ENCODE peak calls at places on chromosomes 2 and 18, in nine cellular contexts. L, P, N, C, S, G, Q, F and B are unnamed samples.

GRCh38 chr2:187383043-187383800 is 64.8 kb downstream of the CALCRL start:
- DNase-seq in N (no peak), C (no peak), Q (no peak), L (no peak), P (no peak), S (no peak), G (no peak), F (no peak), B (no peak)

GRCh38 chr18:31892936-31893335 is 50.0 kb downstream of the TRAPPC8 start:
- DNase-seq in C (no peak), Q (no peak), P (no peak), N (no peak), L (no peak), G (no peak), S (no peak), F (no peak), B (no peak)

GRCh38 chr2:85765081-85765731 is 11.4 kb downstream of the ATOH8 start:
- DNase-seq in C (peak; percentile 82), L (no peak), F (peak; percentile 83), G (no peak), N (no peak), S (no peak), P (peak; percentile 24), Q (peak; percentile 54), B (no peak)

GRCh38 chr2:25582079-25582830 is 91.1 kb downstream of the DTNB start:
- DNase-seq in F (no peak), C (no peak), S (no peak), P (no peak), G (no peak), N (no peak), Q (no peak), L (no peak), B (no peak)

GRCh38 chr2:233365861-233366520 is 11.7 kb downstream of the DGKD start:
- DNase-seq in P (no peak), N (no peak), G (no peak), C (no peak), S (no peak), F (no peak), L (peak; percentile 34), Q (no peak), B (no peak)

GRCh38 chr18:27609221-27609620 is 424.1 kb upstream of the CHST9 start:
- DNase-seq in Q (no peak), C (no peak), P (no peak), L (no peak), N (no peak), G (no peak), S (no peak), F (no peak), B (no peak)

GRCh38 chr2:27735263-27735904 is 36.1 kb upstream of the MRPL33 start:
- DNase-seq in L (peak; percentile 80), P (peak; percentile 81), S (peak; percentile 94), N (no peak), C (peak; percentile 91), F (peak; percentile 69), G (no peak), Q (peak; percentile 59), B (no peak)

GRCh38 chr2:819121-819520 is 131.5 kb upstream of the SNTG2 start:
- DNase-seq in Q (no peak), F (no peak), L (no peak), C (no peak), P (no peak), G (no peak), N (no peak), S (no peak), B (no peak)

GRCh38 chr2:71790261-71791038 is 337.1 kb downstream of the DYSF start:
- DNase-seq in L (no peak), Q (peak; percentile 31), C (peak; percentile 34), N (no peak), S (no peak), F (no peak), P (no peak), G (no peak), B (no peak)

GRCh38 chr2:111071480-111072143 is 49.1 kb upstream of the BCL2L11 start:
- DNase-seq in N (peak; percentile 5), Q (no peak), P (peak; percentile 33), L (no peak), C (no peak), F (no peak), G (peak; percentile 28), S (no peak), B (peak; percentile 93)

GRCh38 chr2:197356136-197356535 is 45.6 kb upstream of the ANKRD44 start:
- DNase-seq in N (no peak), Q (no peak), L (no peak), G (no peak), F (no peak), C (peak; percentile 65), S (no peak), P (no peak), B (no peak)

GRCh38 chr2:231708773-231709635 is 679 bp downstream of the PTMA start:
- DNase-seq in G (no peak), L (no peak), P (peak; percentile 31), F (peak; percentile 62), S (peak; percentile 87), N (no peak), C (peak; percentile 61), Q (peak; percentile 66), B (no peak)

GRCh38 chr18:77114564-77115391 is 17.8 kb downstream of the MBP start:
- DNase-seq in S (peak; percentile 94), P (peak; percentile 97), G (peak; percentile 65), Q (no peak), C (peak; percentile 74), N (peak; percentile 97), L (peak; percentile 97), F (no peak), B (peak; percentile 89)

GRCh38 chr2:184119920-184120820 is 478.2 kb upstream of the ZNF804A start:
- DNase-seq in S (no peak), F (no peak), P (no peak), Q (no peak), G (no peak), L (no peak), C (no peak), N (no peak), B (no peak)

GRCh38 chr2:38685116-38685735 is 19.3 kb downstream of the GALM start:
- DNase-seq in L (no peak), S (no peak), Q (no peak), F (no peak), C (no peak), G (no peak), P (no peak), N (no peak), B (no peak)

GRCh38 chr2:79530443-79530842 is 17.6 kb downstream of the CTNNA2 start:
- DNase-seq in P (no peak), Q (no peak), G (no peak), L (no peak), F (no peak), C (no peak), S (no peak), N (no peak), B (no peak)

GRCh38 chr2:23385351-23385747 is 370 bp downstream of the KLHL29 start:
- DNase-seq in Q (peak; percentile 51), N (no peak), L (no peak), S (peak; percentile 81), C (peak; percentile 79), F (no peak), G (no peak), P (peak; percentile 51), B (no peak)

DNA sequence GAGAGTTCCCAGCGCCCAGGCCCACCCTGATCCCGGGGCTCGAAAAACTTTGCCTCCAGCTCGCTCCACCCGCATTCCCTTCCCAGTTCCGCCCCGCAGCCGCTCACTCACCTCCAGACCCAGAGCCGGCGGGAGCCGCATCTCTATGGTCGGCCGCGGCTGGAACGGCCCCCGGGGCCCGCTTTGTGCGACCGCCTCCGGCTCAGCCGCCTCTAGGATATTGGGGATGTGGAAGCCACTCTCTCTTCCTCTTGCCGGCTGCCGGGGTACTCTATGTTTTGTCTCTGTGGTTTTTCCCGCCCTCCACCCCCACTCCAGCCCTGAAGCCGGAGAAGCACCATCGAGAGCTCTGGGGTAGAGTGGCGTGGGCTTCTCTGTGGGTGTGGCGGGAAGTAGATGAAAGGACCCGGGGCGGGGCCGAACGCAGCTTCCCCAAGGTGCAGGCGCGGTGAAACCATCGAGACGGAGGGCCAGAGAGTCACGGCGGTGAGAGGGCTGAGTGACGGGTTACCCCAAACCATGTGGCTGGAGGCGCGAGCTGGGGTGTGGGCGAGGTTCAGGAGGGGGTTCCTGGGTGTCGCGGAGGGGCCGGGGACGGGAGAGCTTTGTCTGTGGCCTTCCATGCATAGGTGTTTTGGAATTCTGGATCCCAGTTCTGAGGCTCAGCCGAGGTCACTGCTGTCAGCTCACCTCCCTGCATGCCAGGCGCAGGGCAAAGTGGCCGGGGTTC is at the start of the genes BCS1L and ZNF142:
- DNase-seq in P (peak; percentile 96), N (no peak), S (peak; percentile 95), G (no peak), L (peak; percentile 92), C (peak; percentile 97), F (peak; percentile 91), Q (peak; percentile 82), B (peak; percentile 74)
- TF ChIP-seq CTCF in P (no peak), N (no peak), S (no peak), G (no peak), L (no peak), C (no peak), F (no peak), Q (no peak), B (no peak)

DNA sequence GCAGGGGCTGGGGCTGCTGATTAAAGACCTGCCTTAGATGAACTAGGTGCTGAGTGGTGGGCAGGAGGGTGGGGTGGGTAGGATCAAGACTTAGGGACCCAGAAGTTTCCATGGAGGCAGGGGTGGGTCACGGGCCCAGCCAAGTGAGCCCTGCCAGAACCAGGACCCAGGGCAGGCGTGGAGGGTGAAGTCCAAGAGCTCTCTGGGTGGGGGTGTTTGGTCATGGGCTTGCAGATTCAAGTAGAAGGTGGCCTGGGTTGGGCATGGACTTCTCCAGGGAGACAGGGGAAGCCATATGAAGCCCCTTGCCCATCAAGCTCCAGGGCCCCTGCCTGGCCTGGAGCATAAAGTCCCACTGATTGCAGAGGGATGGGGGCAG is 168.8 kb downstream of the SMAD7 start:
- DNase-seq in L (no peak), C (no peak), S (no peak), P (no peak), N (no peak), F (no peak), G (no peak), Q (no peak), B (no peak)
- TF ChIP-seq CTCF in L (no peak), C (no peak), S (no peak), P (no peak), N (no peak), F (no peak), G (no peak), Q (no peak), B (no peak)

GRCh38 chr2:56580242-56580641 is 396.5 kb downstream of the CCDC85A start:
- DNase-seq in F (no peak), N (no peak), L (no peak), S (no peak), P (no peak), G (peak; percentile 73), Q (no peak), C (no peak), B (peak; percentile 10)
- TF ChIP-seq CTCF in F (no peak), N (no peak), L (no peak), S (no peak), P (no peak), G (no peak), Q (no peak), C (no peak), B (no peak)

DNA sequence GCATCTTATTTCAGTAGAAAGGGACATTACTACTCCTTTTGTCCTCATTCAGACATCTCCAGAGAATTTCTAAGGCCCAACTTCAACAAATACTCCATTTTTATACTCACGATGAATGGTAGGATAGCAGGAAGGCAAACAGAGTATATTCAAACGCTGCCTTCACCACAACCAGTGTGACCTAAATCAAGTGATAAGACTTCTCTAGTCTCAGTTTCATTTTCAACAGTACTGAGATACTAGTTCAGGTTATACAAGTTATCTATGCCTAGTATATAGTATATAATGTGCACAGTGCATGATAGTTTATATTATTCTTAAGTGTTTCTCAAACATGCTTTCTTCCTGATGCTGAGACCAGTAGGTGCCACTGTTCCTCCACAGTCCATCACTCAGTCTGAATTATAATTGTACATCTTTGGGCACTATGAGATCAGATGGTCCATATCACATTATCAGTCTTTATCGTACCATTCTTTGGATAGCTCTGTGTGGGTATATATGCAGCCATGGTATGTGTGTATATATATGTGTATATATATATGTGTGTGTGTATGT is 66.3 kb upstream of the RPE start:
- DNase-seq in F (no peak), Q (no peak), N (no peak), G (no peak), L (no peak), C (no peak), S (no peak), P (no peak), B (no peak)
- TF ChIP-seq CTCF in F (no peak), Q (no peak), N (no peak), G (no peak), L (no peak), C (peak; percentile 20), S (peak; percentile 26), P (no peak), B (peak; percentile 30)